ENCODE peak calls at places on chromosomes 5 and 9, in ten cellular contexts. H is fibroblast of gingiva; D is DMS 273 treated with DMSO at 0.1 percent for 48 hours; P is activated naive CD8-positive, alpha-beta T cell treated with anti-CD3 and anti-CD28 coated beads for 36 hours; B is posterior cingulate gyrus; E is pancreas; A is tibial nerve; I is AG08395; N is endothelial cell; R is activated CD4-positive, alpha-beta T cell treated with anti-CD3 and anti-CD28 coated beads for 1 hour. S is an unnamed sample.

GRCh38 chr9:136676297-136676794 is 10.9 kb downstream of the AGPAT2 start:
- DNase-seq in N (no peak), D (no peak), B (no peak), H (no peak), R (no peak), P (no peak), E (peak; percentile 29), I (no peak), A (no peak), S (no peak)

GRCh38 chr5:111930407-111930806 is 173.4 kb upstream of the NREP start:
- DNase-seq in N (no peak), D (no peak), H (no peak), E (no peak), A (no peak), P (no peak), R (no peak), B (no peak), I (no peak), S (no peak)

GRCh38 chr9:131873361-131873760 is 133.5 kb upstream of the RAPGEF1 start:
- DNase-seq in B (no peak), R (no peak), D (no peak), H (no peak), P (no peak), I (no peak), N (no peak), A (no peak), E (no peak), S (no peak)

GRCh38 chr5:103498800-103499199 is 63.8 kb downstream of the NUDT12 start:
- DNase-seq in R (no peak), E (no peak), N (no peak), I (no peak), D (no peak), B (no peak), P (no peak), H (no peak), A (no peak), S (peak; percentile 32)

GRCh38 chr5:142862585-142862984 is 92.4 kb downstream of the ARHGAP26 start:
- DNase-seq in N (no peak), E (no peak), H (peak; percentile 58), P (no peak), R (no peak), A (no peak), B (no peak), D (no peak), I (no peak), S (no peak)

GRCh38 chr5:152673601-152674000 is 268.5 kb upstream of the NMUR2 start:
- DNase-seq in E (no peak), N (no peak), I (no peak), D (no peak), B (no peak), H (no peak), R (no peak), P (no peak), A (no peak), S (no peak)

GRCh38 chr5:131622633-131623032 is 12.4 kb downstream of the RAPGEF6 start:
- DNase-seq in D (no peak), B (no peak), A (no peak), R (no peak), H (peak; percentile 13), I (peak; percentile 39), N (no peak), E (no peak), P (no peak), S (no peak)

GRCh38 chr5:131630208-131630962 is 4.6 kb downstream of the RAPGEF6 start:
- DNase-seq in N (no peak), E (no peak), H (no peak), I (no peak), A (no peak), D (peak; percentile 6), R (no peak), B (no peak), P (no peak), S (no peak)

GRCh38 chr9:116550728-116551436 is 136.2 kb upstream of the TRIM32 start:
- DNase-seq in H (peak; percentile 57), B (no peak), D (no peak), R (no peak), E (no peak), P (no peak), N (no peak), I (peak; percentile 40), A (no peak), S (no peak)

GRCh38 chr5:135230326-135230925 is 168.6 kb downstream of the MACROH2A1 start:
- DNase-seq in P (no peak), I (peak; percentile 69), R (no peak), H (peak; percentile 84), A (no peak), B (peak; percentile 94), E (no peak), D (no peak), N (no peak), S (no peak)

GRCh38 chr9:16708638-16709435 is 161.6 kb downstream of the BNC2 start:
- DNase-seq in R (no peak), B (no peak), D (peak; percentile 53), A (no peak), P (no peak), H (no peak), N (no peak), I (no peak), E (no peak), S (peak; percentile 75)

GRCh38 chr5:133754575-133755169 is 142.3 kb upstream of the FSTL4 start:
- DNase-seq in I (peak; percentile 25), R (no peak), A (no peak), P (peak; percentile 8), N (peak; percentile 60), E (peak; percentile 57), D (peak; percentile 3), H (no peak), B (no peak), S (peak; percentile 52)

GRCh38 chr9:118238139-118238538 is 533.9 kb downstream of the TLR4 start:
- DNase-seq in A (no peak), H (no peak), P (no peak), B (no peak), N (no peak), I (no peak), R (no peak), E (no peak), D (no peak), S (no peak)

GRCh38 chr9:23088932-23089364 is 642.3 kb downstream of the DMRTA1 start:
- DNase-seq in D (no peak), B (peak; percentile 66), A (no peak), I (no peak), H (no peak), N (peak; percentile 12), E (no peak), P (no peak), R (no peak), S (peak; percentile 88)

GRCh38 chr5:124790895-124791732 is 44.7 kb upstream of the ZNF608 start:
- DNase-seq in A (no peak), R (no peak), E (no peak), B (no peak), N (no peak), I (peak; percentile 4), D (no peak), H (no peak), P (no peak), S (no peak)

GRCh38 chr9:4293293-4293931 is 6.5 kb downstream of the GLIS3 start:
- DNase-seq in E (no peak), N (no peak), R (no peak), I (peak; percentile 70), P (no peak), B (no peak), H (peak; percentile 96), D (no peak), A (no peak), S (no peak)

GRCh38 chr5:63128018-63128417 is 549.4 kb downstream of the LRRC70 start:
- DNase-seq in P (no peak), D (no peak), H (no peak), A (no peak), E (no peak), N (no peak), B (no peak), I (no peak), R (no peak), S (no peak)

GRCh38 chr5:12292610-12293204 is 388.5 kb upstream of the CTNND2 start:
- DNase-seq in R (no peak), D (no peak), B (no peak), P (no peak), I (no peak), E (no peak), A (no peak), N (peak; percentile 16), H (no peak), S (no peak)

GRCh38 chr5:109743770-109744212 is 54.1 kb downstream of the MAN2A1 start:
- DNase-seq in R (no peak), H (peak; percentile 63), B (no peak), N (no peak), A (no peak), P (no peak), D (no peak), I (peak; percentile 91), E (no peak), S (no peak)

S was measured in H9.